ENCODE peak calls at places on chromosomes 5 and 9, in eight cellular contexts. D is breast epithelium, G is dorsolateral prefrontal cortex, K is Peyer's patch, B is psoas muscle, P is heart left ventricle, W is uterus, X is stomach. V is an unnamed sample.
A peak's percentile ranks its signal among the peaks of the same experiment; 100 is the strongest.

GRCh38 chr9:92332577-92333287 is 7.0 kb downstream of the CENPP start:
- DNase-seq in P (no peak), G (no peak), D (no peak), W (no peak), B (no peak), X (no peak), K (no peak), V (no peak)

GRCh38 chr5:132770476-132771159 is 6.4 kb downstream of the SEPTIN8 start:
- DNase-seq in B (no peak), D (no peak), G (peak; percentile 43), X (no peak), P (no peak), W (no peak), K (peak; percentile 34), V (no peak)

GRCh38 chr9:22990349-22990748 is 543.7 kb downstream of the DMRTA1 start:
- DNase-seq in B (no peak), X (no peak), G (no peak), D (no peak), K (no peak), P (no peak), W (no peak), V (no peak)

GRCh38 chr9:79817469-79818004 is 245.8 kb downstream of the TLE4 start:
- DNase-seq in P (no peak), K (no peak), X (no peak), W (no peak), G (no peak), D (no peak), B (peak; percentile 39), V (no peak)

GRCh38 chr9:132984202-132985062 is 5.9 kb downstream of the GFI1B start:
- DNase-seq in W (no peak), K (no peak), G (no peak), B (no peak), X (no peak), P (no peak), D (no peak), V (no peak)

GRCh38 chr9:18905883-18906649 is 126.9 kb downstream of the SAXO1 start:
- DNase-seq in G (no peak), X (no peak), D (no peak), W (no peak), P (no peak), K (no peak), B (no peak), V (no peak)

GRCh38 chr5:123720955-123721354 is 209.0 kb downstream of the CSNK1G3 start:
- DNase-seq in D (no peak), G (no peak), W (no peak), B (no peak), X (no peak), K (no peak), P (no peak), V (no peak)

GRCh38 chr5:51096859-51097258 is 286.4 kb upstream of the ISL1 start:
- DNase-seq in P (no peak), K (no peak), B (no peak), W (no peak), D (no peak), X (no peak), G (no peak), V (no peak)

GRCh38 chr9:134290603-134291451 is 35.4 kb upstream of the RXRA start:
- DNase-seq in G (no peak), W (no peak), D (no peak), K (no peak), B (peak; percentile 4), X (no peak), P (peak; percentile 33), V (no peak)

GRCh38 chr5:141392429-141393198 is at the start of gene PCDHGA8:
- DNase-seq in X (no peak), P (no peak), G (no peak), K (no peak), D (no peak), W (no peak), B (no peak), V (no peak)

GRCh38 chr9:107638922-107639321 is 149.4 kb upstream of the KLF4 start:
- DNase-seq in X (peak; percentile 48), B (peak; percentile 56), K (peak; percentile 87), G (no peak), D (no peak), W (peak; percentile 82), P (peak; percentile 67), V (no peak)

GRCh38 chr5:124927735-124928134 is 181.3 kb upstream of the ZNF608 start:
- DNase-seq in B (no peak), D (no peak), P (no peak), K (no peak), W (no peak), X (no peak), G (no peak), V (no peak)

GRCh38 chr5:107554776-107555424 is 115.8 kb downstream of the EFNA5 start:
- DNase-seq in D (no peak), G (no peak), P (no peak), K (no peak), B (no peak), X (no peak), W (no peak), V (no peak)

GRCh38 chr9:85377751-85378289 is 363.9 kb downstream of the AGTPBP1 start:
- DNase-seq in G (no peak), X (no peak), K (no peak), D (no peak), P (no peak), W (no peak), B (no peak), V (no peak)

GRCh38 chr5:138647261-138647788 is 72.1 kb upstream of the HSPA9 start:
- DNase-seq in G (no peak), B (no peak), W (no peak), K (no peak), D (no peak), X (no peak), P (no peak), V (no peak)

GRCh38 chr9:100515578-100516494 is 42.9 kb downstream of the TMEFF1 start:
- DNase-seq in P (no peak), X (no peak), G (no peak), K (no peak), W (no peak), D (no peak), B (no peak), V (no peak)

GRCh38 chr5:108620516-108620915 is 127.2 kb upstream of the FER start:
- DNase-seq in K (no peak), G (no peak), D (no peak), W (no peak), B (no peak), P (no peak), X (no peak), V (no peak)

GRCh38 chr9:37005517-37006140 is 28.4 kb downstream of the PAX5 start:
- DNase-seq in X (no peak), W (no peak), P (no peak), G (no peak), K (no peak), D (no peak), B (no peak), V (no peak)

GRCh38 chr5:3194141-3194540 is 401.5 kb upstream of the IRX1 start:
- DNase-seq in B (no peak), D (no peak), W (no peak), P (no peak), G (no peak), X (no peak), K (no peak), V (no peak)

GRCh38 chr5:3197237-3197636 is 398.4 kb upstream of the IRX1 start:
- DNase-seq in G (no peak), W (no peak), D (no peak), X (no peak), K (no peak), P (no peak), B (no peak), V (no peak)

GRCh38 chr5:3197699-3198098 is 397.9 kb upstream of the IRX1 start:
- DNase-seq in X (no peak), P (no peak), B (no peak), D (no peak), K (no peak), G (no peak), W (no peak), V (no peak)

GRCh38 chr5:3194684-3195083 is 400.9 kb upstream of the IRX1 start:
- DNase-seq in D (no peak), X (no peak), G (no peak), B (no peak), K (no peak), P (no peak), W (no peak), V (no peak)

DNA sequence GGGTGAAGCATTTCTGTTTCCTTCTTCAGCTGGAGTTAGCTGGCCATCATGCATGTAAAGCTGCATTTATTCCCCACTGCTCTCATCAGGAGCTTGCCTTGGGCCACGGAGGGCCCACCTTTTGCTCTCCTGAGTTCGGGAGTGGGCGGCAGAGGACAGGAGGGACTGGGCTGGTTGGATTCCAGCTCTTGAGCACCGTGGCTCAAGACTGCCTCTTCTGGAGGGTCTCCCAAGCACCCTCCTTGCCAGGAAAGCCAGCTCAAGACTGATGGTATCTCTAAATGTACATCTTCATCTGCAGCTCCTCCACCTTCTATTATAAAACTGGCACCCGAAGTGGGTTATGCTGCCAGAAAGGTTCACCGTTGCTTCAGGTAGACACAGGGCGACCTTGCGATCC is 399.6 kb upstream of the IRX1 start:
- DNase-seq in D (no peak), W (no peak), K (no peak), P (no peak), G (no peak), X (no peak), B (no peak), V (no peak)
- TF ChIP-seq CTCF in D (no peak), W (no peak), K (no peak), P (no peak), G (no peak), X (no peak), B (no peak), V (no peak)

DNA sequence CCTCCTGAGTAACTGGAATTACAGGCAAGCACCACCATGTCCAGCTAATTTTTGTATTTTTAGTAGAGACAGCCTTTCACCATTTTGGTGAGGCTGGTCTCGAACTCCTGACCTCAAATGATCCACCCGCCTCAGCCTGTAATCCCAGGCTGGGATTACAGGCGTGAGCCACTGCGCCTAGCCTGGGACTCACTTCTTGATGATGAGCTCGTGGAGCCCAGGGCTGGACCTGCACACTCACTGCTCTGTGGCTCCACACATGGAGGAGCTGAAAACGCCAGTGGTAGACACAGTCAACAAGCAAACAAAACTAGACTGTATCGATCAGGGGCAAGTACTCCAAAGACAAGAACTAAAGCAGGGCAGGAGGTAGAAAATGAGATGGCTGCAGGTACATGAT is 59.8 kb upstream of the RPL26L1 start:
- DNase-seq in W (no peak), G (no peak), P (no peak), K (no peak), B (no peak), X (no peak), D (no peak), V (no peak)
- H3K27ac ChIP-seq in W (peak overlapping the region; percentile 93), G (no peak overlapping the region), P (peak overlapping the region; percentile 94), K (no peak overlapping the region), B (peak overlapping the region; percentile 97), X (no peak overlapping the region), D (no peak overlapping the region), V (no peak overlapping the region)

DNA sequence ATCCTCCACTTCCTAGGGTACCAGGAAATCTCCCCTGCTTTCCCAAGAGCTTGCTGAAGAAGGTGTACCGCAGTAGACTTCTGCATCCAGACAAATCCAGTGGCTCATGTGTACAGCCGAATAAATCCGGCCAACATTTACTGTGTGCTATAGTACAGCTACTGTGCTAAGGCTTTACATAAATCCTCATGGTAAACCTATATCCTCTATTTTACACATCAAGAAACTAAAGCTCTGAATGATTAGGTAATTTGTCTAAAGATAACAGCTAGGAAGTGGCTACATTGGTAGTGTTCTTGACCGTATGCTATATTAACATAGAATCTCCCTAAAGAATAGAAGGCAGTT is 511 bp upstream of the WDR41 start:
- DNase-seq in P (no peak), D (no peak), B (no peak), K (no peak), W (no peak), G (no peak), X (no peak), V (no peak)
- TF ChIP-seq CTCF in P (no peak), D (no peak), B (no peak), K (no peak), W (no peak), G (no peak), X (no peak), V (peak; percentile 27)

GRCh38 chr9:127844821-127845359 is 9.6 kb downstream of the ENG start:
- DNase-seq in D (no peak), P (peak; percentile 76), B (peak; percentile 48), W (peak; percentile 56), X (no peak), K (no peak), G (no peak), V (no peak)
- H3K27ac ChIP-seq in D (peak overlapping the region; percentile 88), P (peak overlapping the region; percentile 98), B (peak overlapping the region; percentile 62), W (peak overlapping the region; percentile 89), X (peak overlapping the region; percentile 33), K (peak overlapping the region; percentile 31), G (peak overlapping the region; percentile 66), V (no peak overlapping the region)